ENCODE peak calls at places on chromosomes 3 and 15, in eight cellular contexts. N is CD8-positive, alpha-beta memory T cell; U is keratinocyte; A is stimulated activated CD8-positive, alpha-beta memory T cell treated with anti-CD3 and anti-CD28 coated beads, Interleukin-7, amount 100 ng/mL, for 4 hours; L is EH; P is ELR; Q is nephron progenitor cell; M is NCI-H2107. V is an unnamed sample.

GRCh38 chr15:41512512-41513281 is 930 bp downstream of the LTK start:
- DNase-seq in P (peak), Q (peak), M (no peak), A (no peak), N (peak), L (no peak), U (no peak), V (no peak)

GRCh38 chr3:10949197-10949596 is 43.4 kb upstream of the SLC6A1 start:
- DNase-seq in A (no peak), N (no peak), U (no peak), Q (no peak), M (no peak), L (no peak), P (no peak), V (no peak)

GRCh38 chr3:187016639-187017345 is 86.5 kb downstream of the ST6GAL1 start:
- DNase-seq in L (peak), N (no peak), P (peak), A (no peak), Q (no peak), U (no peak), M (no peak), V (no peak)

GRCh38 chr15:85607842-85608241 is 186.9 kb downstream of the KLHL25 start:
- DNase-seq in L (peak), M (no peak), Q (no peak), P (peak), N (no peak), U (peak), A (no peak), V (no peak)

GRCh38 chr15:62782100-62782791 is 260.3 kb upstream of the TPM1 start:
- DNase-seq in L (peak), U (no peak), A (no peak), P (peak), Q (peak), N (no peak), M (peak), V (no peak)

GRCh38 chr3:26279091-26279490 is 343.5 kb upstream of the LRRC3B start:
- DNase-seq in P (no peak), A (no peak), Q (no peak), L (no peak), N (no peak), U (no peak), M (no peak), V (no peak)

GRCh38 chr3:58291671-58292338 is 14.2 kb upstream of the RPP14 start:
- DNase-seq in A (no peak), P (no peak), N (no peak), U (no peak), L (no peak), Q (no peak), M (no peak), V (no peak)

GRCh38 chr3:59535791-59536221 is 486.0 kb upstream of the CFAP20DC start:
- DNase-seq in N (no peak), M (no peak), P (no peak), Q (no peak), U (no peak), L (peak), A (no peak), V (no peak)

GRCh38 chr3:14633819-14634424 is 17.6 kb upstream of the CCDC174 start:
- DNase-seq in L (peak), Q (peak), U (peak), M (no peak), N (peak), A (peak), P (peak), V (peak)

GRCh38 chr3:173584834-173585831 is 187.6 kb downstream of the NLGN1 start:
- DNase-seq in U (no peak), L (peak), M (peak), P (peak), A (no peak), Q (peak), N (no peak), V (no peak)

GRCh38 chr3:49872801-49873281 is 3.1 kb upstream of the CAMKV start:
- DNase-seq in M (no peak), Q (no peak), A (no peak), P (no peak), N (no peak), U (no peak), L (no peak), V (no peak)

GRCh38 chr3:129346690-129347440 is 68.2 kb downstream of the HMCES start:
- DNase-seq in M (no peak), A (no peak), L (peak), U (no peak), N (no peak), Q (no peak), P (no peak), V (no peak)

GRCh38 chr3:115227461-115227860 is 80.4 kb upstream of the ZBTB20 start:
- DNase-seq in A (no peak), P (no peak), L (peak), Q (no peak), N (no peak), U (no peak), M (no peak), V (no peak)

GRCh38 chr15:22968356-22968755 is 11.8 kb downstream of the CYFIP1 start:
- DNase-seq in N (no peak), A (no peak), Q (no peak), U (no peak), L (peak), M (no peak), P (peak), V (no peak)

GRCh38 chr3:52395503-52395865 is 49.4 kb downstream of the SEMA3G start:
- DNase-seq in U (no peak), Q (no peak), L (no peak), P (no peak), M (no peak), N (no peak), A (no peak), V (no peak)

GRCh38 chr3:166663194-166663593 is 716.9 kb downstream of the ZBBX start:
- DNase-seq in N (no peak), Q (no peak), A (no peak), M (no peak), P (peak), U (peak), L (no peak), V (no peak)

GRCh38 chr15:40308844-40309189 is 1.1 kb upstream of the PLCB2 start:
- DNase-seq in L (no peak), M (no peak), Q (no peak), A (no peak), N (no peak), U (no peak), P (no peak), V (no peak)

GRCh38 chr3:49339593-49339946 is 283 bp downstream of the USP4 start:
- DNase-seq in U (no peak), L (no peak), M (no peak), Q (peak), A (peak), P (no peak), N (peak), V (no peak)

GRCh38 chr15:65945616-65946015 is 76.3 kb downstream of the RAB11A start:
- DNase-seq in A (no peak), L (no peak), U (no peak), N (no peak), Q (no peak), P (no peak), M (no peak), V (no peak)

GRCh38 chr3:160150525-160150924 is 74.7 kb upstream of the C3orf80 start:
- DNase-seq in P (peak), Q (no peak), A (no peak), L (peak), N (no peak), U (no peak), M (no peak), V (no peak)

GRCh38 chr3:72120806-72121778 is 336.1 kb upstream of the PROK2 start:
- DNase-seq in A (no peak), P (no peak), Q (no peak), N (no peak), L (no peak), M (no peak), U (no peak), V (no peak)

GRCh38 chr15:52103217-52104207 is 9.1 kb downstream of the BCL2L10 start:
- DNase-seq in A (no peak), Q (no peak), P (peak), L (peak), M (no peak), N (no peak), U (no peak), V (no peak)

GRCh38 chr3:100456745-100457144 is 35.7 kb upstream of the TMEM45A start:
- DNase-seq in M (no peak), P (no peak), Q (no peak), U (no peak), A (no peak), N (no peak), L (no peak), V (no peak)

GRCh38 chr3:143066033-143066432 is 53.5 kb upstream of the CHST2 start:
- DNase-seq in A (no peak), M (no peak), N (no peak), Q (no peak), P (no peak), U (no peak), L (no peak), V (no peak)

GRCh38 chr3:158625881-158626280 is 18.4 kb upstream of the GFM1 start:
- DNase-seq in A (no peak), M (no peak), Q (no peak), L (no peak), N (no peak), P (no peak), U (no peak), V (no peak)

GRCh38 chr3:172577962-172578560 is 54.8 kb upstream of the TNFSF10 start:
- DNase-seq in Q (no peak), A (no peak), N (no peak), P (no peak), U (no peak), M (no peak), L (no peak), V (no peak)

GRCh38 chr15:88985547-88986393 is 72.6 kb upstream of the MFGE8 start:
- DNase-seq in L (no peak), P (no peak), A (no peak), U (no peak), M (no peak), N (no peak), Q (no peak), V (no peak)

GRCh38 chr3:117820900-117821299 is 1111.3 kb downstream of the TUSC7 start:
- DNase-seq in A (no peak), N (no peak), P (peak), U (no peak), L (no peak), Q (no peak), M (no peak), V (no peak)

GRCh38 chr15:52093539-52094502 is 18.8 kb downstream of the BCL2L10 start:
- DNase-seq in U (peak), N (no peak), A (no peak), P (peak), Q (no peak), M (no peak), L (peak), V (no peak)